ENCODE peak calls at places on chromosomes 2 and 18, in four cellular contexts. L is dorsolateral prefrontal cortex, Q is activated B cell treated with CpG ODN at 0.5 μM for 24 hours, F is endodermal cell. J is an unnamed sample.

GRCh38 chr2:182522428-182522896 is 95.6 kb upstream of the PDE1A start:
- DNase-seq in F (no peak), Q (no peak), L (no peak), J (no peak)

GRCh38 chr18:52287151-52287550 is 52.8 kb upstream of the DCC start:
- DNase-seq in L (no peak), F (no peak), Q (no peak), J (no peak)

GRCh38 chr2:149657393-149657792 is 69.8 kb upstream of the MMADHC start:
- DNase-seq in Q (no peak), L (no peak), F (no peak), J (no peak)

GRCh38 chr2:233430091-233430490 is 75.8 kb downstream of the DGKD start:
- DNase-seq in L (no peak), F (no peak), Q (no peak), J (no peak)

GRCh38 chr2:29065479-29065847 is 8.9 kb downstream of the PCARE start:
- DNase-seq in Q (no peak), F (peak), L (no peak), J (no peak)

GRCh38 chr18:48700222-48700845 is 161.5 kb downstream of the CTIF start:
- DNase-seq in F (no peak), L (no peak), Q (no peak), J (no peak)

GRCh38 chr2:217953531-217953932 is 49.3 kb downstream of the TNS1 start:
- DNase-seq in Q (no peak), F (no peak), L (no peak), J (no peak)

GRCh38 chr2:39568561-39569006 is 97.1 kb upstream of the TMEM178A start:
- DNase-seq in L (no peak), F (no peak), Q (no peak), J (no peak)

GRCh38 chr2:128563348-128563687 is 244.7 kb upstream of the HS6ST1 start:
- DNase-seq in Q (no peak), F (no peak), L (peak), J (peak)

GRCh38 chr18:50401888-50402287 is 27.0 kb downstream of the SKA1 start:
- DNase-seq in L (no peak), F (peak), Q (no peak), J (no peak)

GRCh38 chr18:34492652-34493051 is 217.4 kb upstream of the DTNA start:
- DNase-seq in F (no peak), Q (no peak), L (no peak), J (no peak)

GRCh38 chr2:86648696-86649095 is 25.0 kb upstream of the RNF103 start:
- DNase-seq in F (no peak), L (no peak), Q (no peak), J (no peak)

GRCh38 chr2:56084117-56084936 is 99.5 kb upstream of the CCDC85A start:
- DNase-seq in F (no peak), L (no peak), Q (no peak), J (no peak)

GRCh38 chr2:26633351-26633945 is 7.7 kb downstream of the CIB4 start:
- DNase-seq in L (no peak), Q (no peak), F (no peak), J (no peak)

GRCh38 chr2:164706522-164706921 is 85.2 kb upstream of the GRB14 start:
- DNase-seq in F (no peak), Q (no peak), L (no peak), J (no peak)

GRCh38 chr18:42159146-42159545 is 204.1 kb downstream of the PIK3C3 start:
- DNase-seq in Q (no peak), F (no peak), L (no peak), J (no peak)

GRCh38 chr2:96427917-96428316 is 77.2 kb downstream of the NEURL3 start:
- DNase-seq in F (peak), Q (no peak), L (no peak), J (no peak)

GRCh38 chr2:8821276-8822217 is 15.9 kb downstream of the KIDINS220 start:
- DNase-seq in Q (no peak), L (no peak), F (no peak), J (no peak)

GRCh38 chr2:178301595-178302324 is 107.4 kb downstream of the OSBPL6 start:
- DNase-seq in Q (no peak), F (no peak), L (no peak), J (no peak)

GRCh38 chr18:59822612-59823275 is 77.1 kb upstream of the PMAIP1 start:
- DNase-seq in Q (no peak), L (no peak), F (no peak), J (no peak)

GRCh38 chr2:69943000-69943840 is 18.2 kb downstream of the ASPRV1 start:
- DNase-seq in F (no peak), L (no peak), Q (no peak), J (no peak)

GRCh38 chr18:63508634-63509033 is 31.9 kb downstream of the SERPINB5 start:
- DNase-seq in L (no peak), F (no peak), Q (no peak), J (no peak)

GRCh38 chr2:239113592-239113991 is 265.7 kb downstream of the TWIST2 start:
- DNase-seq in Q (no peak), F (no peak), L (no peak), J (no peak)

GRCh38 chr2:81706856-81707255 is 1402.3 kb upstream of the LRRTM1 start:
- DNase-seq in F (no peak), Q (no peak), L (no peak), J (no peak)

GRCh38 chr2:221334466-221334865 is 237.6 kb downstream of the EPHA4 start:
- DNase-seq in Q (no peak), L (no peak), F (no peak), J (no peak)

GRCh38 chr18:79770501-79770815 is 27.3 kb upstream of the KCNG2 start:
- DNase-seq in F (peak), Q (no peak), L (no peak), J (no peak)

GRCh38 chr2:148848146-148848545 is 26.9 kb upstream of the KIF5C start:
- DNase-seq in L (no peak), Q (no peak), F (no peak), J (no peak)

GRCh38 chr18:11245889-11246288 is 96.5 kb upstream of the PIEZO2 start:
- DNase-seq in L (no peak), Q (no peak), F (no peak), J (no peak)

GRCh38 chr2:96145028-96145939 is at the start of gene DUSP2:
- DNase-seq in L (peak), F (peak), Q (peak), J (no peak)

GRCh38 chr2:55437515-55438390 is 18.1 kb upstream of the CCDC88A start:
- DNase-seq in F (no peak), Q (no peak), L (no peak), J (no peak)

GRCh38 chr2:64327510-64328414 is 126.2 kb upstream of the LGALSL start:
- DNase-seq in Q (peak), F (peak), L (peak), J (peak)

GRCh38 chr18:75376004-75376403 is 51.5 kb downstream of the SMIM21 start:
- DNase-seq in L (no peak), F (no peak), Q (no peak), J (no peak)

GRCh38 chr2:43593241-43593640 is 2.6 kb downstream of the THADA start:
- DNase-seq in Q (no peak), L (no peak), F (no peak), J (no peak)

GRCh38 chr2:43594875-43595274 is 963 bp downstream of the THADA start:
- DNase-seq in L (no peak), Q (no peak), F (no peak), J (no peak)

GRCh38 chr2:43595603-43596412 is at the start of gene THADA:
- DNase-seq in F (peak), L (peak), Q (peak), J (peak)

GRCh38 chr2:43592443-43592842 is 3.4 kb downstream of the THADA start:
- DNase-seq in F (no peak), Q (no peak), L (no peak), J (no peak)
- TF ChIP-seq CTCF in F (no peak), Q (no peak), L (no peak), J (peak)

DNA sequence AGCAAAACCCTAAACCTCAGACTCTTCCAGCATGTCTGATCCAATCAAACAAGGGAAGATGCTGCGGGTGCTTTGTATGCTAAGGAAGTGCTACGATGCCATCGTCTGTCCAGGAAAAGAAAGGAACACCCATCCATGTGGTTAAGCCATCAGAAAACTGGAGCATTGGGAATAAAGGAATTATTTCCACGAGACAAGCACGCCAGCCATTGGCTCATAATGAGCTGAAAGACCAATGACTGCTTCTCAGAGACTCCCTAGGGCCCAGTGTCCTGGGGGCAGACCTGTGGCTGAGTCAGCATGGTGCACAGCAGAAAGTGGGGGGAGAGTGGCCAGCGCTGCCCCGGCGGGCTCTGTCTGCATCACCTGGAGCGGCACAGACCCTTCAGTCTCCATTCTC is 66.0 kb upstream of the AFF3 start:
- DNase-seq in F (no peak), L (no peak), Q (no peak), J (no peak)
- TF ChIP-seq CTCF in F (no peak), L (peak), Q (no peak), J (peak)

GRCh38 chr2:176872406-176872805 is 340.2 kb upstream of the HNRNPA3 start:
- DNase-seq in F (peak), L (no peak), Q (no peak), J (no peak)

GRCh38 chr2:176876493-176877103 is 336.0 kb upstream of the HNRNPA3 start:
- DNase-seq in L (no peak), Q (no peak), F (no peak), J (no peak)

GRCh38 chr2:176873403-176873802 is 339.2 kb upstream of the HNRNPA3 start:
- DNase-seq in F (peak), Q (no peak), L (no peak), J (no peak)
- TF ChIP-seq CTCF in F (peak), Q (no peak), L (no peak), J (peak)

GRCh38 chr2:226794751-226795171 is 4.9 kb downstream of the IRS1 start:
- DNase-seq in Q (no peak), F (peak), L (no peak), J (no peak)

GRCh38 chr2:226796012-226796839 is 3.4 kb downstream of the IRS1 start:
- DNase-seq in Q (no peak), F (no peak), L (no peak), J (no peak)

GRCh38 chr2:226796840-226797288 is 2.8 kb downstream of the IRS1 start:
- DNase-seq in L (peak), Q (no peak), F (peak), J (no peak)

GRCh38 chr2:226794077-226794670 is 5.4 kb downstream of the IRS1 start:
- DNase-seq in Q (no peak), L (no peak), F (no peak), J (no peak)

GRCh38 chr2:226795281-226796011 is 4.2 kb downstream of the IRS1 start:
- DNase-seq in Q (no peak), L (no peak), F (peak), J (no peak)
- TF ChIP-seq CTCF in Q (no peak), L (no peak), F (no peak), J (no peak)

GRCh38 chr2:1892529-1893250 is 148.4 kb upstream of the PXDN start:
- DNase-seq in F (peak), L (no peak), Q (no peak), J (no peak)
- TF ChIP-seq CTCF in F (no peak), L (no peak), Q (no peak), J (no peak)

DNA sequence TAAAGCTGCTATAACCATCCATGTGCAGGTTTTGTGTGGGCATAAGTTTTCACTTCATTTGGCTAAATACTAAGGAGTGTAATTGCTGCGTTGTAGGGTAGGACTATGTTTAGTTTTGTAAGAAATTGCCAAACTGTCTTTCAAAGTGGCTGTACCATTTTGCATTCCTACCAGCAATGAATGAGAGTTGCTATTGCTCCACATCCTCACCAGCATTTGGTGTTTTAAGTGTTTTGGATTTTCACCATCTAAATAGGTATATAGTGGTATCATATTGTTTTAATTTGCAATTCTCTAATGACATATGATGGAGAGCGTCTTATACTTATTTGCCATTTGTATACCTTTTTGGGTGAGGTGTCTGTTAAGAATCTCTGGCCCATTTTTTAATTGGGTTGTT is 12.2 kb downstream of the TWSG1 start:
- DNase-seq in F (no peak), Q (no peak), L (no peak), J (no peak)
- TF ChIP-seq CTCF in F (no peak), Q (no peak), L (no peak), J (no peak)

GRCh38 chr2:161308178-161308955 is at the start of gene PSMD14:
- DNase-seq in Q (peak), F (peak), L (peak), J (peak)

GRCh38 chr2:161303535-161304050 is 4.6 kb upstream of the PSMD14 start:
- DNase-seq in Q (no peak), F (no peak), L (no peak), J (no peak)

GRCh38 chr2:161307676-161308075 is 549 bp upstream of the PSMD14 start:
- DNase-seq in Q (no peak), F (no peak), L (no peak), J (no peak)

DNA sequence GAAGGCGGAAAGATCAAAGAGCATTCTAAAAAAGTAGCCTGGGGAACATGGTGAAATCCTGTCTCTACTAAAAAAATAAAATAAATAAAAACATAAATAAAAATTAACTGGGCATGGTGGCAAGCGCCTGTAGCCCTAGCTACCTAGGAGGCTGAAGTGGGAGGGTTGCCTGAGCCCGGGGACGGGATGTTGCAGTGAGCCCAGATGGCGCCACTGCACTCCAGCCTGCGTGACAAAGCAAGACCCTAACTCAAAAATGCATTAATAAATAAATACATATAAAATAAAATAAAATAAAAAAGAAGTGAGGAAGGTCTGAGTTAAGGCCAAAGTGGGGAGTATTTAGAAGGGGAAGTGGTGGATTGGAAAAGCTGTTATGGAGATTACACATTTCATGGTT is 1.3 kb upstream of the PSMD14 start:
- DNase-seq in L (no peak), F (peak), Q (no peak), J (no peak)
- TF ChIP-seq CTCF in L (no peak), F (peak), Q (no peak), J (no peak)

DNA sequence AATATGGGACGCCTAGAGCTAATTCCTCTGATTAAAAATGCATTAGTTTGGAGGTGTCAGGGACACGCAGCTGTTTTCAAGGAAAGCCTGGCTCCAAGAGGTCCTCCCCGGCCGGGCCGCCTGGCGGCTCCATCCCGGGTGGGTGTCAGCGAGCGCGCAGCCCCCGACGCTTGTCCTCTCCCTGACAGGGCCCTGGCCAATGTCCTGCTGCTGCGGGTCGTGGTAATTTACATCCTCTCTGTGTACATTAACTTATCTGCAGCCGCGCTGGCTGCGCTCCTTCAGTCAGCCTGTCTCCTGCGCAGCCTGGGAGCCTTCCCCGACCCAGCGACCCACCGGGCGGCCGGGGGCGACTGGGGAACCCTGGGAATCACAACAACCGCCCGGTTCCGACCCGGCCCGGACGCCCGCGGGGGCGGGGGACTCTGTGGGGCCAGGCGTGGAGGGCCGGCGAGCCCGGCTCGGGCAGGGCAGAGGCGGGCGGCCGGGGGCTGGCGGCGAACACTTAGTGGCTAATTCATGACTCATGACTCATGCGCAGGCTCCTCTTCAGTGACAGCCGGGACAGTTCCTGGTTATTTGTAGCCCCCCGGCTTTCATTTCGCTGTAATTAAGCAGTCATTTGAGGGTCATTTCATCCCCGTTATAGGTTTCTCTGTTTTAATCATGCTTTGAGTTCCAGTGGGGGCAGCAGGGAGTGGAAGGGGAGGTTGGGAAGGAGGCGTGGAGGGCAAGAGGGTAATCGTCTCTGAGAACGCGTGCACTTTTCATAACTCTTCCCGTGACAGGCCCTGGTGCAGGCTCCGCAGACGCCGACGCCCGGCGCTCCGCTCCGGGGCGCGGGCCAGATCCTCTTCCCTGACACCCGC is 141.9 kb upstream of the CTAGE1 start:
- DNase-seq in F (peak), L (no peak), Q (no peak), J (peak)
- TF ChIP-seq CTCF in F (peak), L (no peak), Q (no peak), J (peak)

GRCh38 chr2:42794271-42795046 is 2.1 kb upstream of the HAAO start:
- DNase-seq in F (peak), Q (no peak), L (no peak), J (peak)

GRCh38 chr2:42793314-42794270 is 1.2 kb upstream of the HAAO start:
- DNase-seq in Q (no peak), F (no peak), L (no peak), J (peak)

GRCh38 chr2:42792087-42792582 is 248 bp downstream of the HAAO start:
- DNase-seq in F (no peak), Q (no peak), L (no peak), J (no peak)

GRCh38 chr2:42791606-42792005 is 777 bp downstream of the HAAO start:
- DNase-seq in Q (no peak), F (no peak), L (no peak), J (peak)

GRCh38 chr2:42792583-42793313 is at the start of gene HAAO:
- DNase-seq in L (no peak), F (peak), Q (peak), J (peak)
- TF ChIP-seq CTCF in L (peak), F (peak), Q (no peak), J (no peak)

GRCh38 chr2:195586062-195586713 is 70.8 kb upstream of the SLC39A10 start:
- DNase-seq in L (no peak), Q (no peak), F (no peak), J (no peak)
- TF ChIP-seq CTCF in L (no peak), Q (no peak), F (no peak), J (no peak)

J was measured in osteocyte.